ENCODE peak calls at places on chromosomes 13 and 19, in four cellular contexts. F, Q, L and B are unnamed samples. For H3K36me3, the result is how much of the 10 kb centered on the place peaks cover.

GRCh38 chr13:98910501-98910951 is 67.3 kb downstream of the DOCK9 start:
- DNase-seq in F (peak), Q (peak), L (no peak), B (no peak)

GRCh38 chr19:21117041-21117907 is 24.6 kb upstream of the ZNF431 start:
- DNase-seq in F (no peak), Q (no peak), L (no peak), B (no peak)

GRCh38 chr19:41352609-41353465 is 885 bp downstream of the TGFB1 start:
- DNase-seq in F (peak), Q (peak), L (peak), B (peak)

GRCh38 chr13:93559718-93560117 is 333.1 kb downstream of the GPC6 start:
- DNase-seq in F (no peak), Q (no peak), L (no peak), B (no peak)

GRCh38 chr13:31207630-31208549 is 8.1 kb downstream of the B3GLCT start:
- DNase-seq in F (no peak), Q (no peak), L (peak), B (peak)

GRCh38 chr13:91878491-91878890 is 480.1 kb downstream of the GPC5 start:
- DNase-seq in F (no peak), Q (no peak), L (no peak), B (no peak)

GRCh38 chr13:24557121-24557520 is 44.5 kb upstream of the PARP4 start:
- DNase-seq in F (no peak), Q (no peak), L (no peak), B (no peak)

GRCh38 chr13:34719060-34719875 is 222.8 kb upstream of the NBEA start:
- DNase-seq in F (no peak), Q (no peak), L (peak), B (no peak)

GRCh38 chr19:41746593-41747227 is 8.6 kb upstream of the CEACAM6 start:
- DNase-seq in F (no peak), Q (no peak), L (peak), B (peak)

GRCh38 chr13:39510296-39510695 is 92.7 kb downstream of the LHFPL6 start:
- DNase-seq in F (peak), Q (no peak), L (no peak), B (no peak)

GRCh38 chr13:21550918-21551317 is 53.1 kb downstream of the MICU2 start:
- DNase-seq in F (no peak), Q (no peak), L (no peak), B (no peak)

GRCh38 chr13:110525328-110526319 is 35.9 kb downstream of the RAB20 start:
- DNase-seq in F (peak), Q (no peak), L (no peak), B (peak)

GRCh38 chr19:37692956-37693660 is 26.5 kb downstream of the ZNF607 start:
- DNase-seq in F (no peak), Q (no peak), L (no peak), B (no peak)

GRCh38 chr19:37698216-37698615 is 21.3 kb downstream of the ZNF607 start:
- DNase-seq in F (no peak), Q (no peak), L (no peak), B (no peak)

GRCh38 chr19:37695144-37695899 is 24.2 kb downstream of the ZNF607 start:
- DNase-seq in F (no peak), Q (no peak), L (no peak), B (peak)

DNA sequence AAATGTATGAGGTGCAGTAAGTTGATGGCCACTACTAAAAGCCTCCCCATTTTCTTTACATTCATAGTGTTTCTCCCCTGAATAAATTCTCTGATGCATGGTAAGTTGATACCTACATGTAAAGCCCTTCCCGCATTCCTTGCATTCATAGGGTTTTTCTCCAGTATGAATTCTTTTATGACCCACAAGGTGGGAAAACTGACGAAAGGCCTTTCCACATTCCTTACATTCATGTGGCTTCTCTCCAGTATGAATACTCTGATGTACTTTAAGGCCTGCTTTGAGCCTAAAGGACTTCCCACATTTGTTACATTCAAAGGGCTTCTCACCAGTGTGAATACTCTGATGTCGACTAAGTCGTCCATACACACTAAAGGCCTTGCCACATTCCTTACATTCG is 20.5 kb downstream of the ZNF607 start:
- DNase-seq in F (no peak), Q (no peak), L (no peak), B (no peak)
- H3K36me3 ChIP-seq in F (under half), Q (half or more), L (under half), B (under half)

GRCh38 chr19:38684862-38685665 is 37.6 kb downstream of the ACTN4 start:
- DNase-seq in F (no peak), Q (no peak), L (peak), B (no peak)

GRCh38 chr19:38687837-38688378 is 40.5 kb downstream of the ACTN4 start:
- DNase-seq in F (no peak), Q (no peak), L (no peak), B (no peak)

GRCh38 chr19:38684078-38684861 is 36.8 kb downstream of the ACTN4 start:
- DNase-seq in F (peak), Q (peak), L (no peak), B (no peak)

GRCh38 chr19:38686530-38686888 is 39.1 kb downstream of the ACTN4 start:
- DNase-seq in F (peak), Q (no peak), L (no peak), B (peak)

GRCh38 chr19:38685666-38686529 is 38.4 kb downstream of the ACTN4 start:
- DNase-seq in F (no peak), Q (no peak), L (peak), B (peak)
- H3K4me3 ChIP-seq in F (no peak), Q (no peak), L (peak), B (no peak)

GRCh38 chr19:19354007-19354406 is 33.4 kb downstream of the MAU2 start:
- DNase-seq in F (no peak), Q (no peak), L (no peak), B (no peak)
- H3K36me3 ChIP-seq in F (under half), Q (half or more), L (under half), B (under half)

GRCh38 chr13:47327856-47328255 is 431.0 kb upstream of the HTR2A start:
- DNase-seq in F (no peak), Q (no peak), L (no peak), B (no peak)

GRCh38 chr13:47330031-47330430 is 433.2 kb upstream of the HTR2A start:
- DNase-seq in F (no peak), Q (no peak), L (no peak), B (no peak)

DNA sequence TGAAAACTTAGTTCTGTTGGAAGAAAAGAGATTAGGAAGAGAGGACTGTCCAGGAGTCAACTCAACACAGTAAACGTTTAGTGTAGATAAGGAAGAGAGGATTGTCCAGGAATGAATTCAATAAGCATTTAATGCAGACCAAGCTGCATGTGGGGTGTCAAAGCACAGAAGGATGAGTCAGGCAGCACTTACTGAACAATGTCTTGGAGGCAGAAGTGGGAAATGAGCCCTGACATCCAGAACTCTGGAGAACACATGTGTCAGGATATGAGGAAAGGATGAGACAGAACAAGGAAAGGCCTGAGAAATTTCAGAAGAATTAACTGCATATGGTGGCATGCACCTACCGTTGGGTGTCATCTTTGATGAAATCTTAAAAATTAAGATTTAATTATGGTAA is 429.2 kb upstream of the HTR2A start:
- DNase-seq in F (no peak), Q (no peak), L (no peak), B (no peak)
- H3K4me3 ChIP-seq in F (no peak), Q (no peak), L (no peak), B (no peak)

GRCh38 chr19:52196256-52196967 is 6.6 kb downstream of the PPP2R1A start:
- DNase-seq in F (no peak), Q (no peak), L (no peak), B (no peak)
- H3K36me3 ChIP-seq in F (under half), Q (under half), L (under half), B (under half)